ENCODE peak calls at places on chromosomes 16 and 17, in eight cellular contexts. I, V, Q, G, N, U, J and F are unnamed samples.

GRCh38 chr17:66560691-66561090 is 258.3 kb downstream of the PRKCA start:
- DNase-seq in G (no peak), J (no peak), N (no peak), Q (no peak), V (no peak), I (no peak), U (no peak), F (no peak)

GRCh38 chr16:76816475-76816874 is 374.5 kb upstream of the MON1B start:
- DNase-seq in I (no peak), V (no peak), G (no peak), U (peak), N (no peak), J (no peak), Q (no peak), F (no peak)

GRCh38 chr17:76196675-76197074 is 43.6 kb downstream of the RNF157 start:
- DNase-seq in I (no peak), N (peak), G (peak), J (no peak), U (no peak), V (peak), Q (no peak), F (no peak)

GRCh38 chr16:75580-76501 is 2.2 kb upstream of the MPG start:
- DNase-seq in U (no peak), V (peak), Q (peak), J (no peak), I (no peak), G (peak), N (peak), F (no peak)

GRCh38 chr16:4182581-4183257 is 59.2 kb downstream of the SRL start:
- DNase-seq in G (peak), Q (no peak), I (no peak), J (no peak), V (no peak), N (no peak), U (no peak), F (peak)

GRCh38 chr16:52557236-52557635 is 10.3 kb upstream of the TOX3 start:
- DNase-seq in V (no peak), J (no peak), N (no peak), Q (no peak), G (no peak), I (no peak), U (no peak), F (no peak)

GRCh38 chr17:46110219-46110618 is 83.0 kb downstream of the KANSL1 start:
- DNase-seq in U (no peak), G (no peak), Q (no peak), V (no peak), J (no peak), N (no peak), I (no peak), F (no peak)

GRCh38 chr17:49843774-49844350 is 4.0 kb downstream of the TAC4 start:
- DNase-seq in G (peak), I (no peak), N (no peak), U (no peak), V (no peak), J (peak), Q (peak), F (no peak)

GRCh38 chr16:31138621-31139578 is 3.4 kb upstream of the PRSS8 start:
- DNase-seq in Q (no peak), I (no peak), U (peak), G (peak), J (peak), N (peak), V (peak), F (no peak)

GRCh38 chr17:72945468-72945867 is 147.0 kb downstream of the SLC39A11 start:
- DNase-seq in I (no peak), U (no peak), V (no peak), N (no peak), Q (no peak), G (no peak), J (no peak), F (no peak)

GRCh38 chr17:4201231-4201630 is 58.2 kb downstream of the CYB5D2 start:
- DNase-seq in U (no peak), J (no peak), G (peak), Q (no peak), I (no peak), V (no peak), N (no peak), F (no peak)

GRCh38 chr17:79620207-79621038 is 9.6 kb upstream of the RBFOX3 start:
- DNase-seq in V (no peak), Q (no peak), I (no peak), U (no peak), N (no peak), J (no peak), G (no peak), F (no peak)

DNA sequence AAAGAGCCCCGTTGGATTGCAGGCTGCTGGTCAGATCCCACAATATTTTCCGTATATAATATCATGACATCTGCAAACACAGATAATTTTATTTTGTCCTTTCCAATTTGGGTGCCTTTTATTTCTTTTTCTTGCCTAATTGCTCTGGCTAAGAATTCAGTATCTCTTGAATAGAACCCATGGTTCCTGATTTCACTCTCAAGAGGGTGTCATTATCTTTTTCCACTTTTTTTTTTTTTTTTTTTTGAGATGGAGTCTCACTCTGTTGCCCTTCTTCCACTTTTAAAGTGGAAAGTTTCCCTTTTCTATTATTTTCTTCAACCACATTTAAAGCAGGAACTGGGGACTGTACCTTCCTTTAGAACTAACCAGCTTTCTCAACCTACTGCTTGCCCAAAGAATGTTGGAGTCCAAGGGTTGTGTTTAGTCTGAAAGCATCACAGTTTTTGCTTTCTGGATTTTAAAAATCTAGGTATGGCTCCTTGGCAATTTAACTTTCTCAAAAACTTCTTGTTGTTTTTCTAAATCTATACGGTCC is 31.1 kb downstream of the SLFN11 start:
- DNase-seq in N (no peak), I (no peak), U (no peak), Q (no peak), J (no peak), G (no peak), V (no peak), F (no peak)
- H3K4me3 ChIP-seq in N (no peak), I (no peak), U (no peak), Q (no peak), J (no peak), G (no peak), V (no peak), F (no peak)

GRCh38 chr17:33091271-33091670 is 99.6 kb downstream of the SPACA3 start:
- DNase-seq in G (no peak), N (no peak), U (peak), Q (no peak), I (no peak), V (no peak), J (no peak), F (no peak)
- TF ChIP-seq CTCF in G (no peak), N (no peak), U (no peak), Q (no peak), I (no peak), V (no peak), J (no peak), F (no peak)

GRCh38 chr17:19005442-19005773 is 844 bp upstream of the FAM83G start:
- DNase-seq in I (no peak), Q (no peak), V (no peak), G (no peak), U (no peak), J (no peak), N (no peak), F (no peak)
- H3K4me3 ChIP-seq in I (no peak), Q (no peak), V (no peak), G (no peak), U (no peak), J (peak), N (no peak), F (no peak)

GRCh38 chr17:54968259-54968953 is at the start of the genes COX11 and STXBP4:
- DNase-seq in N (peak), U (peak), V (peak), J (peak), I (peak), G (peak), Q (peak), F (peak)

GRCh38 chr17:54971147-54971546 is 2.6 kb downstream of the STXBP4 start:
- DNase-seq in Q (no peak), N (no peak), U (no peak), I (no peak), V (no peak), J (no peak), G (no peak), F (no peak)

GRCh38 chr17:54968954-54969400 is 412 bp downstream of the STXBP4 start:
- DNase-seq in G (peak), N (peak), Q (no peak), V (no peak), I (no peak), U (no peak), J (no peak), F (peak)

GRCh38 chr17:54969658-54970572 is 1.4 kb downstream of the STXBP4 start:
- DNase-seq in J (no peak), G (no peak), N (no peak), U (no peak), I (no peak), Q (no peak), V (no peak), F (no peak)

GRCh38 chr17:54967621-54968258 is 714 bp downstream of the COX11 start:
- DNase-seq in Q (peak), G (peak), U (peak), N (peak), V (no peak), I (no peak), J (peak), F (no peak)
- TF ChIP-seq CTCF in Q (peak), G (peak), U (peak), N (no peak), V (no peak), I (no peak), J (peak), F (peak)

DNA sequence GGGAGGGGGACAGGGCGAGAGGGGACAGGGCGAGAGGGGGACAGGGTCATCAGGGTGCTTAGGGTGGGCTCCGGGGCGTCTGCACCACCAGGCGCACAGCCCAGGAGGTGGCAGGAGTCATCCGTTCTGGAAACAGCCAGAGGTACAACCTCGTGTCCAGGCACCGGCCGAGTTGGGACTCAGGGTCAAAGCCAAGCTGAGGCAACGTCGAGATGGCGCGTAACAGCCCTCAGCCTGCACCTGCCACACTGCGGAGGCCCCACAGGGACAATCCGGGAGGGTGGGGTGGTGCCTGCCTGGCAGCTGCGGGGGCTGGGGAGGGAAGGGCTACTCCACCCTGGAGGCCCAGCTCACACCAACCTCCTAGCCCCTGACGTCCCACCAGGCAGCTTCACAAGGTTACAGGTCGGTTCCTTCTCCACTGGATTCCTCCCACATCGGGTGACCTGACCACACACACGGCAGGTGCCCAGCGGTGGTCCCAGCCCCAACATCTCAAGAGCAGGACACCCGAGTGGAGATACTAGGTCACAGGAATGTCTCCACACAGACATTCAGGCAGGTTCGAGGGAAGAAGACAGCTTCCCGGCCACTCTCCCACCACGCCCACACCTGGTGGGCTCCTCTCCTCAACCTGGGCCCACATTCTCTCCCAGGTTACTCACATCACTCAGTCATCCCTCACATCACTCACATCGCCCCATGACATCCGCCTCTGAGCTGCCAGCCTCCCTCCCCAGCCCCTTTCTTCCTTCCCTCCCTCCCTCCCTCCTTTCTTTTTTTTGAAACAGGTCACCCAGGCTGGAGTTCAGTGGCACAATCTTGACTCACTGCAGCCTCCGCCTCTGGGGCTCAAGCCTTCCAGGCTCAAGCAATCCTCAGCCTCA is 47.3 kb downstream of the RPH3AL start:
- DNase-seq in U (no peak), J (peak), G (no peak), Q (no peak), I (no peak), V (no peak), N (no peak), F (no peak)
- H3K4me3 ChIP-seq in U (no peak), J (no peak), G (no peak), Q (no peak), I (no peak), V (no peak), N (no peak), F (no peak)